ENCODE peak calls at places on chromosomes 11 and 22, in five cellular contexts. X is H9, O is H1, Z is GM23248, L is fibroblast of lung. E is an unnamed sample.

GRCh38 chr22:19896665-19897355 is 42.1 kb upstream of the GNB1L start:
- DNase-seq in X (no peak), O (no peak), Z (no peak), L (no peak), E (no peak)

GRCh38 chr11:29312817-29313216 is 704.0 kb downstream of the KCNA4 start:
- DNase-seq in X (no peak), O (no peak), Z (peak; percentile 53), L (peak; percentile 83), E (no peak)

GRCh38 chr11:2377511-2378443 is 667 bp downstream of the CD81 start:
- DNase-seq in X (peak; percentile 57), O (peak; percentile 73), Z (peak; percentile 86), L (peak; percentile 54), E (no peak)

GRCh38 chr11:2581931-2582435 is 117.8 kb downstream of the KCNQ1OT1 start:
- DNase-seq in X (peak; percentile 12), O (no peak), Z (no peak), L (no peak), E (no peak)

GRCh38 chr11:83306385-83307080 is 20.4 kb upstream of the CCDC90B start:
- DNase-seq in X (no peak), O (no peak), Z (no peak), L (no peak), E (no peak)

GRCh38 chr11:119236490-119236889 is 30.4 kb downstream of the CBL start:
- DNase-seq in X (no peak), O (no peak), Z (peak; percentile 40), L (peak; percentile 28), E (no peak)

GRCh38 chr11:134038897-134039470 is 29.9 kb upstream of the JAM3 start:
- DNase-seq in X (no peak), O (no peak), Z (no peak), L (peak; percentile 19), E (no peak)

GRCh38 chr22:24133187-24133965 is 47.9 kb upstream of the SUSD2 start:
- DNase-seq in X (peak; percentile 58), O (no peak), Z (peak; percentile 9), L (no peak), E (no peak)

GRCh38 chr11:40877256-40877655 is 582.2 kb downstream of the LRRC4C start:
- DNase-seq in X (no peak), O (no peak), Z (peak; percentile 2), L (peak; percentile 68), E (no peak)

GRCh38 chr22:23259916-23260644 is 79.8 kb downstream of the BCR start:
- DNase-seq in X (peak; percentile 83), O (peak; percentile 71), Z (no peak), L (no peak), E (no peak)

DNA sequence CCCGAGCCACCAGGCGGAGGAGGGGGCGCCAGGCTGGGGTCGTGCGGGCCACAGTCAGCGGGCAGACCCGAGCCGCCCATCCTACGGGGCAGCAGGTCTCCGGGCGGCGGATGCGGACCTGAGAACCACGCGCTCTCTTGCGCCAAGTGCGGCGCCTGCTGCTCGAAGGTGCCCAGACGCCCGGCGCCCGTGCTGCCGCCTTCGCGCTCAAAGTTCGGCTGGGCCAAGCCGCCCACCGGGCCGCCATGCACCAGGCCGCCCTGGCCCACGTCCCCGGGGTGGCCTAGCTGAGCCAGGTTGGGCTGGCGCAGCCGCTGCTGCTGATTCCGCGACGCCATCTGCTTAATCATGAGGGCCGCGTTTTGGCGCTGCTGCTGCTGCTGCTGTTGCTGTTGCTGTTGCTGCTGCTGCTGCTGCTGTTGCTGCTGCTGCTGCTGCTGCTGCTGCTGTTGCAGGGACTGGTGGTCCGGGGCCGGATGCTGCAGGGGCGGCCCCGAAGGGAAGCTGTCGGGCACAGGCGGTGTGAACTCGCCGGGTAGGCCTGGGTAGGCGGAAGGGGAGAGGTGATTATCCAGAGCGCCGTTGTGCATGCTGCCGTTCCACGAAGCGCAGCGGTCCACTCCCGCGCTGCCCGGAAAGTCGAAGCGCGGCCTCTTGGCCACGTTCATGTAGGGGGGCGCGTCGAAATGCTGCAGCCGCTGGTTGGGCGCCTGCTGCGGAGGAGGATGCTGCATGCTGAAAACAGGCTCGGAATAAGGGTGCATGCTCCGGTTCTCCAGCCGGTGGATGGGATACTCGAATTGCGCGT is 2.8 kb downstream of the MN1 start:
- DNase-seq in X (peak; percentile 57), O (no peak), Z (no peak), L (peak; percentile 63), E (no peak)
- H3K4me2 ChIP-seq in X (no peak overlapping the region), O (peak overlapping the region; percentile 83), Z (peak overlapping the region; percentile 85), L (no peak overlapping the region), E (no peak overlapping the region)

GRCh38 chr22:49141761-49142160 is 685.9 kb downstream of the BRD1 start:
- DNase-seq in X (no peak), O (no peak), Z (no peak), L (no peak), E (no peak)
- H3K27me3 ChIP-seq in X (no peaks in the 10 kb centered on the region), O (no peaks in the 10 kb centered on the region), Z (no peaks in the 10 kb centered on the region), L (no peaks in the 10 kb centered on the region), E (no peaks in the 10 kb centered on the region)

GRCh38 chr11:121946514-121946913 is 169.5 kb downstream of the BLID start:
- DNase-seq in X (no peak), O (no peak), Z (no peak), L (no peak), E (no peak)

GRCh38 chr11:121953122-121953521 is 162.9 kb downstream of the BLID start:
- DNase-seq in X (no peak), O (no peak), Z (no peak), L (no peak), E (no peak)

DNA sequence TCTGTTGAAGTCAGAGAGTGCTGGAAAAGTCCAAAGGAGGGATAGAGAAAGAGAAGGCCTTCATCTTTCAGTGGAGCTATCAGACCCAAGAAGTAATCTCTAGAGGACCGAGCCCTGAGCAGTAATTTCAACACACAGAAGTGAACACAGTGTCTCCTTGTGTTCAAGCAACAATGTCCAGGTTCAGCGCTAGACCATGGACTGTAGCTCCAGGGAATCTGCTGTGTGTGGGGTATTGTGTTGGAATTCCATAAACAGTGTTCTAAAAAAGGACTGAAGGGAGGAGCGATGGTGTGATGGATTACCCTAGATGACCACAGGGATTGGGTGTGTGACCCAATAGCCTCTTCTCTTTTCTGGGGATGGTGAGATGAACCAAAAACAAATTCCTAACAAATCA is 165.9 kb downstream of the BLID start:
- DNase-seq in X (no peak), O (no peak), Z (no peak), L (no peak), E (no peak)
- H3K9ac ChIP-seq in X (no peak overlapping the region), O (no peak overlapping the region), Z (no peak overlapping the region), L (no peak overlapping the region), E (no peak overlapping the region)

GRCh38 chr11:18312663-18313420 is 9.1 kb downstream of the HPS5 start:
- DNase-seq in X (no peak), O (no peak), Z (peak; percentile 54), L (peak; percentile 83), E (peak; percentile 69)
- H3K4me2 ChIP-seq in X (no peak overlapping the region), O (no peak overlapping the region), Z (peak overlapping the region; percentile 61), L (no peak overlapping the region), E (peak overlapping the region; percentile 60)

DNA sequence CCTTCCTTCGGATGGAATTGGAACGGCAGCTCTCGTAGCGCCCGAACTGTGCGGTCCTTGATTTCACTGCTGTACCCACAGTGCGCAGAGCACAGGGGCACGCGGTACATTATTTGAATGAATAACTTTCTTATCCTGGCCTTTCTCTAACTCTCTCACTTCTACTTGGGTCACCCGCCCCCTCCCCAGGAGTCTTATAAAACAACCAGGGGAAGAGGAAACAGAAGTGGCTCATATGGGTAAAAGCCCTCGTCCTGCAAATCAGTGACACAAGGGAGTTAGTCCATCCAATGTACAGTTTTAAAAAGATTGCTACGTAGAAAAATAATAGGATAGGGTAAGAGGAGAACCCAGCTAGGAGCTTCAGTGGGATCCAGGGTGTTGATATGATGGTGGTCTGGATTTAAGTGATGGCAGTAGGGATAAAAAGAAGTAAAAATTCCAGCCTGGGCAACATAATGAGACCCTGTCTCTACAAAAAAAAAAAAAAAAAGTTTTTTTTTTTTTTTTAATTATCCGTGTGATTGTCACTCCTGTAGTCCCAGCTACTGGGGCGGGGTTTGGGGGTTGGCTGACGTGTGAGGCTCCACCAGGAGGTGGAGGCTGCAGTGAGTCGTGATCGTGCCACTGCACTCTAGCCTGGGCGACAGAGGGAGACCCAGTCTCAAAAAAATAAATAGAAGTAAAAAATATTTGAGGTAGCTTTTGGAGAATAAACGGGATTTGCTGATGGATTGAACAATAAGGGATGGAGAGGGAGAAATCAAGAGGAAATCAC is 7.1 kb upstream of the L3MBTL2 start:
- DNase-seq in X (no peak), O (no peak), Z (peak; percentile 63), L (peak; percentile 27), E (no peak)
- H3K27me3 ChIP-seq in X (peaks cover 3% of the 10 kb centered on the region), O (peaks cover 17% of the 10 kb centered on the region), Z (no peaks in the 10 kb centered on the region), L (no peaks in the 10 kb centered on the region), E (no peaks in the 10 kb centered on the region)

GRCh38 chr11:62565100-62565802 is 8.4 kb downstream of the EEF1G start:
- DNase-seq in X (no peak), O (no peak), Z (no peak), L (no peak), E (no peak)

GRCh38 chr11:62572431-62572830 is 1.3 kb downstream of the EEF1G start:
- DNase-seq in X (no peak), O (no peak), Z (no peak), L (no peak), E (no peak)

GRCh38 chr11:62566247-62566646 is 7.4 kb downstream of the EEF1G start:
- DNase-seq in X (no peak), O (no peak), Z (no peak), L (no peak), E (no peak)

GRCh38 chr11:62569611-62570010 is 4.1 kb downstream of the EEF1G start:
- DNase-seq in X (no peak), O (no peak), Z (no peak), L (no peak), E (no peak)

DNA sequence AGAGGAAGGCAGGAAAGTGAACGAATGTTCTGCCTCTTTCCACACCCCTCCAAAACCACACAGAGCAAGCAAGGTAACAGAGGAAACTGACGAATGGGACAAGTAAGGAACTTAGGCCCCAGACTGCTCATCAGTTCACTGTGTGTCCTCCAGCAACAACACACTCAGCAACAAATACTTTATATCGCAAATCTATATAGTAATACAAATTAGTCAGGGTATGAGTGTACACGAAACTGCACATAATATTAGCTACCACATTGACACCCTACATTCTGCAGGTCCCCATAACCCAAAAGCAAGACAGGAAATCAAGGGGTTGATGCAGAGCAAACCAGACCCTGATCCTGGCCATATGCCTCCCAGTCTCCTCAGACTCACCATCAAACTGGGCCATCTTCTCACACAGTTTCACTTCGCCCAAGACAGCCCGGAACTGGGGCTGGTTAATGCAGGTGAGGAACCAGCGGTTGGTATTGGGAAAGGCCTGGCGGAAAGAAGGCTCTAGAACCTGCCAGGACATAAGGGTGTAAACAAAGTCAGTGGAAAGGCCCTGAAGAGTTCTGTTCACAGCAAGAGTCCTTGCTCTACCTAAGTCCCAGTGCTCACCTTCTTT is 6.6 kb downstream of the EEF1G start:
- DNase-seq in X (no peak), O (no peak), Z (no peak), L (no peak), E (no peak)
- H3K9ac ChIP-seq in X (no peak overlapping the region), O (no peak overlapping the region), Z (no peak overlapping the region), L (no peak overlapping the region), E (no peak overlapping the region)

DNA sequence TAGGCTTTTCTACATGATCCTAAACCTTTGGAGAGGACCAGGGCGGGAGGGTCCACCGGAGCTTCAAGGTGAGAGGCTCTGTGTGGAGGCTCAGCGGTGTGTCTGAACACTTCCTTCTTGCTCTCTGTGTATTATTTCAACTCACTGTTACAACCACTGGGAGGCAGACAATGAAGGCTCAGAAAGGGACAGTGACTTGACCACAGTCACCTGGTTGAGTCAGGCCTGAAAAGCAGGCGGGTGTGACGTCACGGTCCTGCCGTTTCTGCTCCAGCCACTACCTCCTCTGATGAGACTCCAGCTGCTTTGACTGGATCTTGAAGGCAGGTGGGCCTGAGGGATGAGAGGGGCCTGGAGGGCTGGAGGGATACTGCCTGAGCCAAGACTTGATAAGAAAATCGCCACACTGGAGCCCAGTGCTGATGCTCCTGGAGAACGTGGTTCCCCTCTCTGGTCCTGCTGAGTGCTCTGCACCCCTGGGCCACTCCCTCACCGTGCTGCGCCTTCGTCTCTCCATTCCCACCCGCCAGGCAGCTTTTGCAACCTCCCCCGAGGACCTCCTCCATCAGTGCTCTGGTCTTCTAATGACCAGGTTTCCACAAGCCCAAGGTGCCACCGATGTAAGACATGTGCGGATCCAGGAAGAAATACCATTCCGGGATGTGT is 27.9 kb downstream of the KCNC1 start:
- DNase-seq in X (no peak), O (no peak), Z (no peak), L (no peak), E (no peak)
- H3K4me2 ChIP-seq in X (no peak overlapping the region), O (no peak overlapping the region), Z (no peak overlapping the region), L (no peak overlapping the region), E (no peak overlapping the region)

E was measured in keratinocyte.